ENCODE peak calls at places on chromosomes 3 and 15, in ten cellular contexts. D is memory B cell; S is fibroblast of mammary gland; A is epithelial cell of prostate; G is EL; W is NCI-H226; N is DND-41; H is stimulated activated CD4-positive, alpha-beta T cell treated with anti-CD3 and anti-CD28 coated beads, Interleukin-4, amount 100 ng/mL, for 48 hours; C is activated naive CD4-positive, alpha-beta T cell treated with Interleukin-2 at 50 U/mL for 16 hours; M is H54. Y is an unnamed sample.

GRCh38 chr3:27423463-27423862 is 54.3 kb upstream of the NEK10 start:
- DNase-seq in D (no peak), S (peak), A (no peak), G (peak), W (peak), N (no peak), H (no peak), C (no peak), M (peak), Y (peak)

GRCh38 chr3:171874879-171875278 is 31.7 kb downstream of the TMEM212 start:
- DNase-seq in D (no peak), S (peak), A (no peak), G (peak), W (peak), N (no peak), H (no peak), C (no peak), M (no peak), Y (peak)

GRCh38 chr3:27312044-27312668 is 57.0 kb downstream of the NEK10 start:
- DNase-seq in D (peak), S (peak), A (peak), G (peak), W (peak), N (peak), H (no peak), C (no peak), M (peak), Y (peak)

GRCh38 chr15:88546248-88547129 is at the start of gene DET1:
- DNase-seq in D (peak), S (peak), A (peak), G (peak), W (peak), N (peak), H (peak), C (peak), M (peak), Y (peak)

GRCh38 chr3:36689560-36689959 is 74.8 kb downstream of the DCLK3 start:
- DNase-seq in D (no peak), S (no peak), A (no peak), G (no peak), W (no peak), N (no peak), H (no peak), C (no peak), M (no peak), Y (no peak)

GRCh38 chr3:134487406-134487805 is 1.5 kb downstream of the CEP63 start:
- DNase-seq in D (no peak), S (no peak), A (no peak), G (no peak), W (no peak), N (no peak), H (no peak), C (no peak), M (no peak), Y (no peak)

GRCh38 chr3:15610083-15610482 is 8.5 kb downstream of the BTD start:
- DNase-seq in D (no peak), S (peak), A (peak), G (peak), W (peak), N (no peak), H (no peak), C (no peak), M (peak), Y (peak)

GRCh38 chr15:28978011-28978378 is 92.2 kb downstream of the APBA2 start:
- DNase-seq in D (no peak), S (no peak), A (no peak), G (no peak), W (no peak), N (no peak), H (no peak), C (no peak), M (no peak), Y (no peak)

GRCh38 chr3:104887069-104887468 is 479.6 kb upstream of the ALCAM start:
- DNase-seq in D (no peak), S (peak), A (no peak), G (peak), W (no peak), N (no peak), H (no peak), C (no peak), M (no peak), Y (peak)

GRCh38 chr3:158091526-158091925 is 14.7 kb downstream of the SHOX2 start:
- DNase-seq in D (no peak), S (peak), A (no peak), G (peak), W (no peak), N (no peak), H (no peak), C (no peak), M (no peak), Y (no peak)

GRCh38 chr3:175426805-175427204 is 567.7 kb downstream of the NAALADL2 start:
- DNase-seq in D (no peak), S (no peak), A (peak), G (peak), W (peak), N (no peak), H (no peak), C (no peak), M (no peak), Y (peak)

GRCh38 chr3:155202626-155203025 is 90.9 kb downstream of the STRIT1 start:
- DNase-seq in D (no peak), S (peak), A (no peak), G (peak), W (no peak), N (no peak), H (no peak), C (no peak), M (no peak), Y (no peak)

GRCh38 chr3:24401090-24401810 is 93.4 kb downstream of the THRB start:
- DNase-seq in D (no peak), S (peak), A (no peak), G (no peak), W (no peak), N (no peak), H (no peak), C (no peak), M (no peak), Y (no peak)

GRCh38 chr3:10383850-10384248 is 62.9 kb upstream of the SEC13 start:
- DNase-seq in D (no peak), S (no peak), A (no peak), G (no peak), W (no peak), N (no peak), H (no peak), C (no peak), M (no peak), Y (no peak)

GRCh38 chr3:187798531-187799520 is 53.6 kb upstream of the BCL6 start:
- DNase-seq in D (no peak), S (no peak), A (no peak), G (no peak), W (no peak), N (peak), H (no peak), C (peak), M (no peak), Y (no peak)

GRCh38 chr15:82810863-82811421 is 1.5 kb downstream of the WHAMM start:
- DNase-seq in D (peak), S (no peak), A (no peak), G (no peak), W (peak), N (peak), H (no peak), C (peak), M (no peak), Y (no peak)

GRCh38 chr3:38758557-38758956 is 57.5 kb downstream of the SCN10A start:
- DNase-seq in D (no peak), S (no peak), A (no peak), G (no peak), W (no peak), N (no peak), H (no peak), C (no peak), M (no peak), Y (no peak)

GRCh38 chr15:68610825-68611224 is 32.0 kb downstream of the CORO2B start:
- DNase-seq in D (no peak), S (peak), A (no peak), G (no peak), W (no peak), N (no peak), H (no peak), C (no peak), M (no peak), Y (no peak)

GRCh38 chr15:100879461-100880138 is at the start of gene ALDH1A3:
- DNase-seq in D (no peak), S (no peak), A (peak), G (peak), W (peak), N (no peak), H (no peak), C (no peak), M (peak), Y (no peak)

GRCh38 chr3:23644099-23644498 is 161.7 kb upstream of the UBE2E1 start:
- DNase-seq in D (no peak), S (no peak), A (no peak), G (no peak), W (no peak), N (no peak), H (no peak), C (no peak), M (no peak), Y (no peak)

GRCh38 chr3:183279371-183279770 is 26.3 kb downstream of the B3GNT5 start:
- DNase-seq in D (no peak), S (no peak), A (no peak), G (no peak), W (no peak), N (no peak), H (no peak), C (no peak), M (no peak), Y (no peak)

GRCh38 chr3:11445883-11446282 is 173.7 kb downstream of the ATG7 start:
- DNase-seq in D (no peak), S (peak), A (no peak), G (peak), W (no peak), N (no peak), H (no peak), C (no peak), M (no peak), Y (no peak)

GRCh38 chr3:151439652-151440125 is 21.2 kb downstream of the IGSF10 start:
- DNase-seq in D (peak), S (peak), A (no peak), G (peak), W (peak), N (peak), H (no peak), C (no peak), M (peak), Y (peak)

GRCh38 chr15:98397411-98397810 is 250.9 kb upstream of the IGF1R start:
- DNase-seq in D (no peak), S (no peak), A (no peak), G (no peak), W (no peak), N (no peak), H (no peak), C (no peak), M (no peak), Y (no peak)

GRCh38 chr3:11452988-11453847 is 181.0 kb downstream of the ATG7 start:
- DNase-seq in D (no peak), S (peak), A (no peak), G (peak), W (peak), N (no peak), H (no peak), C (no peak), M (peak), Y (no peak)

GRCh38 chr3:126983653-126984390 is 907 bp downstream of the PLXNA1 start:
- DNase-seq in D (peak), S (no peak), A (no peak), G (peak), W (no peak), N (peak), H (no peak), C (peak), M (peak), Y (no peak)

GRCh38 chr3:46675843-46676567 is 17.5 kb downstream of the ALS2CL start:
- DNase-seq in D (no peak), S (peak), A (no peak), G (peak), W (no peak), N (no peak), H (no peak), C (no peak), M (peak), Y (no peak)

GRCh38 chr15:88004379-88004778 is 252.2 kb downstream of the NTRK3 start:
- DNase-seq in D (no peak), S (no peak), A (no peak), G (no peak), W (no peak), N (no peak), H (no peak), C (no peak), M (no peak), Y (no peak)

GRCh38 chr15:25705430-25706115 is 157.6 kb downstream of the ATP10A start:
- DNase-seq in D (no peak), S (no peak), A (no peak), G (no peak), W (no peak), N (no peak), H (no peak), C (no peak), M (no peak), Y (no peak)

GRCh38 chr15:34799149-34799824 is 3.9 kb upstream of the ACTC1 start:
- DNase-seq in D (no peak), S (no peak), A (no peak), G (peak), W (no peak), N (no peak), H (no peak), C (no peak), M (no peak), Y (no peak)

GRCh38 chr15:47991376-47991775 is 129.4 kb upstream of the SLC24A5 start:
- DNase-seq in D (no peak), S (peak), A (no peak), G (no peak), W (no peak), N (no peak), H (no peak), C (no peak), M (no peak), Y (no peak)

GRCh38 chr15:73955326-73955725 is 29.1 kb downstream of the LOXL1 start:
- DNase-seq in D (no peak), S (no peak), A (no peak), G (no peak), W (no peak), N (no peak), H (no peak), C (no peak), M (no peak), Y (no peak)

GRCh38 chr15:49436786-49437185 is 13.7 kb downstream of the FGF7 start:
- DNase-seq in D (no peak), S (no peak), A (no peak), G (no peak), W (no peak), N (no peak), H (no peak), C (no peak), M (no peak), Y (no peak)

GRCh38 chr3:172102123-172102882 is 62.9 kb downstream of the FNDC3B start:
- DNase-seq in D (peak), S (no peak), A (no peak), G (no peak), W (no peak), N (peak), H (no peak), C (peak), M (no peak), Y (no peak)

GRCh38 chr3:53806182-53807116 is 39.8 kb downstream of the CHDH start:
- DNase-seq in D (no peak), S (peak), A (no peak), G (peak), W (peak), N (no peak), H (no peak), C (no peak), M (peak), Y (no peak)

Y was measured in foreskin keratinocyte.